ENCODE peak calls at places on chromosome 18, in seven cellular contexts. B is neural progenitor cell, O is iPS-NIHi11, K is mesothelial cell of epicardium, E is SW 1271, A is bronchial epithelial cell, M is prostate gland. D is an unnamed sample.

GRCh38 chr18:76721207-76721996 is 101.0 kb upstream of the ZNF236 start:
- DNase-seq in A (no peak), B (no peak), K (no peak), O (no peak), M (no peak), E (no peak), D (no peak)

GRCh38 chr18:8478166-8478967 is 130.9 kb upstream of the RAB12 start:
- DNase-seq in O (peak), A (peak), E (peak), K (peak), M (peak), B (peak), D (peak)

GRCh38 chr18:33560686-33561370 is 17.2 kb upstream of the ASXL3 start:
- DNase-seq in A (peak), K (no peak), O (peak), E (no peak), B (peak), M (no peak), D (no peak)

GRCh38 chr18:57430983-57431382 is 4.2 kb upstream of the ONECUT2 start:
- DNase-seq in K (no peak), M (no peak), B (peak), E (no peak), O (no peak), A (no peak), D (no peak)

GRCh38 chr18:24115628-24116027 is 23.2 kb upstream of the CABYR start:
- DNase-seq in B (no peak), O (no peak), K (no peak), M (no peak), A (no peak), E (no peak), D (no peak)

GRCh38 chr18:33424266-33424946 is 16.1 kb downstream of the CCDC178 start:
- DNase-seq in O (no peak), K (no peak), M (no peak), A (no peak), B (peak), E (no peak), D (no peak)

GRCh38 chr18:49052891-49053644 is 102.3 kb upstream of the SMAD7 start:
- DNase-seq in K (no peak), A (no peak), B (no peak), M (no peak), E (no peak), O (no peak), D (no peak)

GRCh38 chr18:46278481-46279465 is 174.6 kb downstream of the HAUS1 start:
- DNase-seq in B (no peak), A (peak), K (no peak), M (no peak), E (no peak), O (no peak), D (no peak)

GRCh38 chr18:23302852-23303527 is 150.1 kb upstream of the RIOK3 start:
- DNase-seq in E (peak), O (no peak), A (peak), M (no peak), B (no peak), K (no peak), D (no peak)

GRCh38 chr18:60755134-60755533 is 382.6 kb upstream of the MC4R start:
- DNase-seq in M (no peak), E (no peak), B (no peak), A (no peak), K (no peak), O (no peak), D (no peak)

GRCh38 chr18:49647496-49648168 is 85.8 kb downstream of the LIPG start:
- DNase-seq in E (no peak), B (no peak), M (no peak), O (no peak), K (no peak), A (no peak), D (no peak)

GRCh38 chr18:22084547-22084946 is 84.8 kb upstream of the GATA6 start:
- DNase-seq in A (no peak), K (no peak), M (no peak), O (no peak), B (no peak), E (no peak), D (no peak)

GRCh38 chr18:45626330-45627203 is 11.3 kb downstream of the SLC14A2 start:
- DNase-seq in A (peak), K (no peak), M (no peak), E (no peak), O (peak), B (peak), D (peak)

GRCh38 chr18:52465391-52465790 is 125.4 kb downstream of the DCC start:
- DNase-seq in M (no peak), E (no peak), A (no peak), O (no peak), B (peak), K (no peak), D (peak)

GRCh38 chr18:12567849-12568248 is 90.1 kb downstream of the SPIRE1 start:
- DNase-seq in M (no peak), B (no peak), A (no peak), O (no peak), E (no peak), K (no peak), D (no peak)

GRCh38 chr18:5488844-5489243 is 55.0 kb downstream of the EPB41L3 start:
- DNase-seq in B (no peak), M (no peak), E (no peak), O (no peak), K (no peak), A (no peak), D (no peak)

GRCh38 chr18:43271593-43272432 is 5.5 kb downstream of the SYT4 start:
- DNase-seq in O (peak), A (peak), K (no peak), B (peak), M (no peak), E (peak), D (peak)

GRCh38 chr18:9612215-9612830 is 2.0 kb downstream of the PPP4R1 start:
- DNase-seq in B (peak), E (peak), K (no peak), A (peak), O (peak), M (peak), D (no peak)

GRCh38 chr18:13232060-13232917 is 13.7 kb downstream of the LDLRAD4 start:
- DNase-seq in B (no peak), A (no peak), E (no peak), K (no peak), M (no peak), O (no peak), D (no peak)

GRCh38 chr18:79609841-79610281 is 69.7 kb upstream of the CTDP1 start:
- DNase-seq in O (no peak), B (no peak), K (peak), M (no peak), A (no peak), E (no peak), D (no peak)

GRCh38 chr18:23704806-23705205 is 15.6 kb downstream of the LAMA3 start:
- DNase-seq in A (no peak), E (no peak), B (no peak), O (no peak), M (no peak), K (no peak), D (no peak)

GRCh38 chr18:35611518-35611917 is 30.0 kb downstream of the GALNT1 start:
- DNase-seq in E (no peak), K (no peak), M (no peak), B (no peak), O (no peak), A (no peak), D (no peak)

GRCh38 chr18:48769006-48769646 is 181.6 kb downstream of the SMAD7 start:
- DNase-seq in A (no peak), B (no peak), E (no peak), M (no peak), K (no peak), O (no peak), D (no peak)

GRCh38 chr18:44396550-44396949 is 284.1 kb upstream of the SETBP1 start:
- DNase-seq in B (no peak), E (no peak), O (no peak), K (no peak), M (no peak), A (no peak), D (no peak)

GRCh38 chr18:26480897-26481795 is 67.2 kb downstream of the KCTD1 start:
- DNase-seq in O (no peak), K (no peak), M (no peak), B (no peak), E (peak), A (peak), D (no peak)

GRCh38 chr18:78542204-78542603 is 437.4 kb upstream of the SALL3 start:
- DNase-seq in E (no peak), B (no peak), O (no peak), K (no peak), M (peak), A (peak), D (no peak)

GRCh38 chr18:63177822-63178525 is 141.6 kb downstream of the BCL2 start:
- DNase-seq in K (no peak), M (peak), O (no peak), B (no peak), A (no peak), E (no peak), D (no peak)

GRCh38 chr18:77068321-77068841 is 64.2 kb downstream of the MBP start:
- DNase-seq in A (peak), M (no peak), K (no peak), E (no peak), O (no peak), B (no peak), D (no peak)

GRCh38 chr18:5238371-5238758 is 41.3 kb upstream of the AKAIN1 start:
- DNase-seq in B (peak), K (peak), O (peak), A (no peak), M (peak), E (no peak), D (no peak)

GRCh38 chr18:67896471-67896870 is 380.0 kb upstream of the DSEL start:
- DNase-seq in M (no peak), E (no peak), A (no peak), K (no peak), O (no peak), B (no peak), D (no peak)

D was measured in NT2/D1.